ENCODE peak calls at places on chromosome 19, in nine cellular contexts. L, C, A, T, P, X, D, V and M are unnamed samples.

GRCh38 chr19:917323-918151 is at the start of gene KISS1R:
- DNase-seq in L (no peak), C (peak), A (peak), T (no peak), P (no peak), X (no peak), D (no peak), V (peak), M (peak)

GRCh38 chr19:14943601-14944000 is 2.3 kb downstream of the OR7C2 start:
- DNase-seq in L (no peak), C (no peak), A (no peak), T (no peak), P (peak), X (no peak), D (no peak), V (no peak), M (no peak)

GRCh38 chr19:6060600-6061391 is 49.5 kb downstream of the RFX2 start:
- DNase-seq in L (no peak), C (no peak), A (peak), T (no peak), P (peak), X (no peak), D (peak), V (no peak), M (peak)

GRCh38 chr19:54684537-54684936 is 21.8 kb downstream of the LILRB4 start:
- DNase-seq in L (no peak), C (no peak), A (no peak), T (no peak), P (peak), X (no peak), D (no peak), V (peak), M (no peak)

GRCh38 chr19:535017-535835 is 3.7 kb downstream of the CDC34 start:
- DNase-seq in L (no peak), C (no peak), A (no peak), T (no peak), P (no peak), X (no peak), D (peak), V (no peak), M (no peak)

GRCh38 chr19:35144259-35144599 is 1.2 kb downstream of the FXYD7 start:
- DNase-seq in L (no peak), C (no peak), A (no peak), T (no peak), P (no peak), X (no peak), D (peak), V (no peak), M (no peak)

GRCh38 chr19:37251308-37252229 is 33.6 kb downstream of the ZNF383 start:
- DNase-seq in L (peak), C (peak), A (no peak), T (no peak), P (peak), X (no peak), D (peak), V (no peak), M (no peak)

GRCh38 chr19:42178791-42179500 is 38.5 kb downstream of the DEDD2 start:
- DNase-seq in L (no peak), C (no peak), A (peak), T (no peak), P (no peak), X (peak), D (peak), V (peak), M (no peak)

GRCh38 chr19:58035863-58036262 is 2.0 kb downstream of the ZSCAN1 start:
- DNase-seq in L (no peak), C (no peak), A (no peak), T (no peak), P (no peak), X (no peak), D (no peak), V (no peak), M (no peak)

GRCh38 chr19:35370722-35371121 is at the start of gene GPR42:
- DNase-seq in L (no peak), C (no peak), A (no peak), T (no peak), P (no peak), X (no peak), D (no peak), V (no peak), M (no peak)

DNA sequence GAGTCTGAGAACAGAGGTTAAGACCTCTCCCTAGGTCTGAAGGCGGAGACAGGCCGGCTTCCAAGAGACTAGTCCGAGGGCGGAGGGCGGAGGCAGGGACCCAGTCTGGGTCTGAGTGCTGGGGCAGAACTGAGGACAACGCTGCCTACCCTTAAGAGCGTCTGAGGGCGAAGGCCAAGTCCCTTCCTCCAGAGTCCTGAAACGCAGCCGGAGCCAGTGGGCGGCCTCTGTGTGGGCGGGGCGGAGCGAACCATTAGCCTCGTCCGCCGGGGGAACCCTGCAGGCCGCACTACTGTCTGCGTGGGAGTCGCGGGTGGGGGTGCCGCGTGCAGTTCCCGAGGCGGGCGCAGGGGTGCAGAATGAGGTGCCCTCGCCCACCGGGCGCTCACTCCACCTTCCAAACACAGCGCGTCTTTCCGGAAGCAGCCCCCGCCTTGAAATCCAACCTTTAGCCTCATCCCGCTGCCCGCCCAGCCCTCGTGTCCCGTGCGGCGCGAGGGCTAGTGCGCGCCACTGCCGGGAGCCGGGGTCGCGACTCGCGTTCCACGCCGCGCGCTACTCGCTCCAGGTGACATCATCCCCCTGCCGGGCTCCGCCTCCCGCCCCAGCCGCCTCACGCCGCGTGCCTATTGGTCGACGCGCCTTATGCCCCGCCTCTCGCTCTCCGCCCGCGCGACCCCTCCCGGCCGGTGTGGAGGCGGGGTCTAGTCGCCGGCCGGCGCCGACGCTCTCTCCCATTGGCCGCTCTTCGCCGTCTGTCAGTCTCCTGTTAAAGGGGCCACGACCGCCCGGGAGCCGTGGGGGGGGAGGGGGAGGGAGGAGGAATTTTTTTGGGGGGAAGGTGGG is at the start of gene C19orf73:
- DNase-seq in L (peak), C (peak), A (peak), T (peak), P (peak), X (peak), D (peak), V (peak), M (peak)
- TF ChIP-seq CTCF in L (peak), C (no peak), A (peak), T (no peak), P (no peak), X (peak), D (no peak), V (no peak), M (no peak)

GRCh38 chr19:45752639-45753038 is 16.4 kb downstream of the SIX5 start:
- DNase-seq in L (no peak), C (no peak), A (no peak), T (no peak), P (peak), X (no peak), D (no peak), V (no peak), M (no peak)
- TF ChIP-seq CTCF in L (no peak), C (no peak), A (no peak), T (no peak), P (no peak), X (no peak), D (no peak), V (no peak), M (no peak)

DNA sequence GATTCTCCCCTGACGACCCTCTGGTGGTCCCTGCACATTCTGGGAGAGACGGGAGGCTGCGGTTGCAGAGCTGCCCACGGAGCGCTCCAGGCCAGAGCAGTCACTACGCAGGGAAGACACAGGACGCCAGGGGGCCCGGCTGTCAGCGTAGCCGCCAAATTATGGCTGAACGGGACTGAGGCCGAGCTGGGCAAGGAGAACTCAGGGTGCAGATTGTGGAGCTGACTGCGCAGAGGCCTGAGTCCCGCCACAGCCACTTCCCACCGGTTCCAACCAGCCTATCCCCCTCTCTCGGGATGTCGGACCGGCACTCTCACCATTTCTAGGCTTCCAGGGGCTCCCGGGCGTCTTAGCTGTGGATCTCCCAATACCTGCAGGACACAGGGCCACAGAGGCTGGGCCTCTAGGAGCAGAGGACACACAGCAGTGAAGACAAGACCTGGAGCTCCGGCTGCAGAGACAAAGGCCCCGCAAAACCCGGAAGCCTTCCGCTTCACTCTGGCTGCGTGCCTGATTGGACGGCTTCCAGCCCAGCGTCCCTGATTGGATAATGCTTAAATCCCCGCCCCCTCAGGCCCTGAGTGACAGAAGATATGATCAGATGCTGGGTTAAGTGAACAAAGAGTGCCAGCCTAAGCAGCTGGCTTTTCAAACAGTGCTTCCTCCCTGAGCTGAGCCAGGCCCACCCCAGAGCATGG is at the start of gene ZNF737:
- DNase-seq in L (peak), C (peak), A (peak), T (no peak), P (peak), X (peak), D (peak), V (peak), M (peak)
- TF ChIP-seq CTCF in L (peak), C (no peak), A (no peak), T (no peak), P (no peak), X (peak), D (no peak), V (no peak), M (peak)

DNA sequence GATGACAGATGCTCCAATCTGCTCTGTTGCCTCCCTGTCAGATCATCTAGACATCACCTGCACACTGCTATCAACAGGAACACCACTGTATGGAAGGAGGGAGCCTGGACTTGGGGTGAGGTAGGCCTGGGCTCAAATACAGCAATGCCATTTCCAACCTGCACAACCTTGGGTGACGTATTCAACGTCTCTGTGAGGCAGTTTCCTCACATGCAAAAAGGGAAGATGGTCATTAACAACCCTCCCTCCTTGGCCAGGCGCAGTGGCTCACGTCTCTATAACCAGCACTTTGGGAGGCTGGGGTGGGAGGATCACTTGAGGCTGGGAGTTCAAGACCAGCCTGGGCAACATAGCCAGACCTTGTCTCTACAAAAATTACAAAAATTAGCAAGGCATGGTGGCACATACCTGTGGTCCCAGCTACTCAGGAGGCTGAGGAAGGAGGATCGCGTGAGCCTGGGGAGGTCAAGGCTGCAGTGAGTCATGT is 13.1 kb downstream of the XRCC1 start:
- DNase-seq in L (no peak), C (no peak), A (no peak), T (no peak), P (no peak), X (no peak), D (peak), V (no peak), M (no peak)
- TF ChIP-seq CTCF in L (no peak), C (no peak), A (no peak), T (no peak), P (no peak), X (no peak), D (no peak), V (no peak), M (no peak)

GRCh38 chr19:51564791-51565190 is 6.3 kb upstream of the ZNF175 start:
- DNase-seq in L (no peak), C (no peak), A (no peak), T (no peak), P (no peak), X (no peak), D (no peak), V (no peak), M (no peak)
- TF ChIP-seq CTCF in L (no peak), C (no peak), A (no peak), T (no peak), P (no peak), X (no peak), D (no peak), V (no peak), M (no peak)

GRCh38 chr19:38417544-38418506 is 8.2 kb downstream of the RASGRP4 start:
- DNase-seq in L (peak), C (peak), A (peak), T (peak), P (peak), X (peak), D (peak), V (peak), M (peak)
- TF ChIP-seq CTCF in L (no peak), C (no peak), A (no peak), T (no peak), P (no peak), X (no peak), D (no peak), V (no peak), M (no peak)

GRCh38 chr19:45391346-45391745 is 13.5 kb downstream of the PPP1R13L start:
- DNase-seq in L (no peak), C (no peak), A (no peak), T (no peak), P (no peak), X (no peak), D (no peak), V (no peak), M (no peak)

GRCh38 chr19:45396389-45397260 is 8.2 kb downstream of the PPP1R13L start:
- DNase-seq in L (no peak), C (no peak), A (no peak), T (no peak), P (no peak), X (no peak), D (no peak), V (peak), M (no peak)

GRCh38 chr19:45395524-45396388 is 9.1 kb downstream of the PPP1R13L start:
- DNase-seq in L (no peak), C (no peak), A (no peak), T (no peak), P (no peak), X (peak), D (no peak), V (peak), M (no peak)

DNA sequence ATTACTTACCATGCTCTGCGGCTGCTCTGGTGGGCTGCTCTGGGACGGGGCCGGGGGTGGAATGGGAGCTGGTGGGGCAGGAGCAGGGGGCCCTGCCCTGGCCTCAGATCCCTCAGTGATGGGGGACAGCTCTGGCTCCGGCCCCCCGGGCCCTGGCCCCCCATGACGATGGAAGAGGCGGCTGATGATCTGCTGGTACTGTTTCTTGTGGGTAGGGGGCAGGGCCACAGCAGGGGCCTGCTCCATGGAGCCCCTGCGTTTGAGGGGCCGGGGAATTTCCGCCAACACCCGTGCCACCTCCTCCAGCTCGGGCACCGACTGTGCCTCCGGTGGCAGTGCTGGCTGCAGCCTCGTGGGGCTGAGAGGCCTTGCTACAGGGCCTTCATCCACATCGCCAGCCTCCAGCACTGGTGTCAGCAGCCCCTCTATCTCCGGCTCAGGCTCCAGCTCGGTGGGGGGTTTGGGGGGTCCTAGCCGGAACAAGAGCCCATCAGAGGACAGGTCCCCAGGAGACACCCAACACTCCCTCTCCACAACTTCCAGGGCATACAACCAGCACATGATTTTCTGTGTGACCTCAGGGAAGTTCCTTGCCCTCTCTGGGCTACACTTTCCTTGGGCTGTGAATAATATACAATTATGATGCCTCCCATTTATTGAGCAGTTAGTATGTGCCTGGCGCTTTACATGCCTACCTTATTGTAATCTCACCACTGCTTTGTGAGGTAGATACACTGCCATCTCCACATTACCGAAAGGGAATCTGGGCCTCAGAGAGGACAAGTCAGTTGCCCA is 12.8 kb downstream of the PPP1R13L start:
- DNase-seq in L (no peak), C (no peak), A (no peak), T (no peak), P (no peak), X (no peak), D (no peak), V (no peak), M (no peak)
- TF ChIP-seq CTCF in L (no peak), C (no peak), A (no peak), T (no peak), P (no peak), X (no peak), D (no peak), V (no peak), M (no peak)

DNA sequence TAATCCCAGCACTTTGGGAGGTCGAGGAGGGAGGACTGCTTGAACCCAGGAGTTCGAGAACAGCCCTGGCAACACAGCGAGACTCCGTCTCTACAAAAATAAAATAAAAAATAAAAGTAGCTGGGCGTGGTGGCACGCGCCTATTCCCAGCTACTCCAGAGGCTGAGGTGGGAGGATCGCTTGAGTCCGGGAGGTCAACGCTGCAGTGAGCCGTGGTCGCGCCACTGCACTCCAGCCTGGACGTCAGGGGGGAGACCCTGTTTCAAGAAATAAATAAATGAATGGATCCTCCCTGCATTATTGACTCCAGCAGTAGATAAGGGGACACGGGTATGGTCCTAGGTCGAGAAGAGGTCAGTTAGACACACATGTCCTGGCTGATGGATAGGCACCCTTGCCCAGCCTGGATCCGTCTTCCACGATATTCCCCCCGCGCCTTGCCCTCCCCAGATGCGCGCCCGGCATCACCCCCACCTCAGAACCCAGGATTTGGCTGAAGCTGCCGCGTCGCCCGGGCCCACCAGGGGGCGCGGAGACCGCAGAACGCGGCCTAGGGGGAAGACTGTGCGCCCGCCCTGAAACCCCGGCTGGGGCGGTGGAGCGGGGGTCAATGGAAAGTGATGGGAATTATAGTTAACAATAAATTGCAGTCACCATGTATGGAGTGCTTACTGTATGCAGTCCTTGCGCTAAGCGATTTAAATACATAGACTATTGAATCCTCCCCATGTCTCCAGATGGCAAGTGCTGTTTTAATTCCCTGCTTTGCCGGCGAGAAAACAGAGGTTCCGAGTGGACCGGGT is 2.1 kb upstream of the HOOK2 start:
- DNase-seq in L (peak), C (peak), A (peak), T (no peak), P (peak), X (peak), D (peak), V (peak), M (peak)
- TF ChIP-seq CTCF in L (peak), C (peak), A (peak), T (peak), P (peak), X (peak), D (peak), V (peak), M (peak)